ENCODE peak calls at places on chromosomes 6 and 20, in seven cellular contexts. Y is heart left ventricle; W is mammary epithelial cell; X is AG04450; A is HFFc6; R is cardiac fibroblast; O is CD8-positive, alpha-beta T cell. P is an unnamed sample.

GRCh38 chr20:24489631-24490260 is 20.3 kb downstream of the SYNDIG1 start:
- DNase-seq in Y (no peak), W (no peak), X (no peak), A (no peak), R (no peak), O (no peak), P (no peak)

GRCh38 chr6:43517503-43518357 is 841 bp downstream of the POLR1C start:
- DNase-seq in Y (no peak), W (no peak), X (no peak), A (peak), R (no peak), O (no peak), P (peak)

GRCh38 chr20:54844346-54844745 is 369.0 kb downstream of the DOK5 start:
- DNase-seq in Y (no peak), W (no peak), X (no peak), A (no peak), R (no peak), O (no peak), P (no peak)

GRCh38 chr20:62675156-62675871 is 33.0 kb downstream of the SLCO4A1 start:
- DNase-seq in Y (no peak), W (no peak), X (no peak), A (peak), R (no peak), O (no peak), P (no peak)

GRCh38 chr6:53410508-53411258 is 61.9 kb upstream of the ELOVL5 start:
- DNase-seq in Y (peak), W (peak), X (no peak), A (peak), R (peak), O (peak), P (peak)

GRCh38 chr6:89843070-89843469 is 13.4 kb downstream of the CASP8AP2 start:
- DNase-seq in Y (no peak), W (peak), X (no peak), A (peak), R (peak), O (no peak), P (peak)

GRCh38 chr6:109767961-109768360 is 76.9 kb downstream of the FIG4 start:
- DNase-seq in Y (no peak), W (no peak), X (no peak), A (peak), R (peak), O (no peak), P (no peak)

GRCh38 chr6:43965628-43966373 is 161.5 kb downstream of the MRPL14 start:
- DNase-seq in Y (no peak), W (no peak), X (no peak), A (no peak), R (no peak), O (no peak), P (no peak)

GRCh38 chr20:33729101-33729500 is 2.7 kb upstream of the ZNF341 start:
- DNase-seq in Y (no peak), W (no peak), X (no peak), A (no peak), R (no peak), O (no peak), P (no peak)

GRCh38 chr6:6736753-6737654 is 148.5 kb downstream of the LY86 start:
- DNase-seq in Y (peak), W (no peak), X (no peak), A (peak), R (peak), O (no peak), P (no peak)

GRCh38 chr6:135060076-135060475 is 5.5 kb upstream of the HBS1L start:
- DNase-seq in Y (no peak), W (no peak), X (no peak), A (no peak), R (no peak), O (no peak), P (no peak)
- TF ChIP-seq CTCF in Y (no peak), W (no peak), X (no peak), A (no peak), R (no peak), O (no peak), P (no peak)

GRCh38 chr6:18155864-18156396 is 708 bp downstream of the KDM1B start:
- DNase-seq in Y (peak), W (peak), X (no peak), A (peak), R (peak), O (peak), P (peak)
- TF ChIP-seq CTCF in Y (no peak), W (peak), X (peak), A (peak), R (peak), O (no peak), P (peak)

DNA sequence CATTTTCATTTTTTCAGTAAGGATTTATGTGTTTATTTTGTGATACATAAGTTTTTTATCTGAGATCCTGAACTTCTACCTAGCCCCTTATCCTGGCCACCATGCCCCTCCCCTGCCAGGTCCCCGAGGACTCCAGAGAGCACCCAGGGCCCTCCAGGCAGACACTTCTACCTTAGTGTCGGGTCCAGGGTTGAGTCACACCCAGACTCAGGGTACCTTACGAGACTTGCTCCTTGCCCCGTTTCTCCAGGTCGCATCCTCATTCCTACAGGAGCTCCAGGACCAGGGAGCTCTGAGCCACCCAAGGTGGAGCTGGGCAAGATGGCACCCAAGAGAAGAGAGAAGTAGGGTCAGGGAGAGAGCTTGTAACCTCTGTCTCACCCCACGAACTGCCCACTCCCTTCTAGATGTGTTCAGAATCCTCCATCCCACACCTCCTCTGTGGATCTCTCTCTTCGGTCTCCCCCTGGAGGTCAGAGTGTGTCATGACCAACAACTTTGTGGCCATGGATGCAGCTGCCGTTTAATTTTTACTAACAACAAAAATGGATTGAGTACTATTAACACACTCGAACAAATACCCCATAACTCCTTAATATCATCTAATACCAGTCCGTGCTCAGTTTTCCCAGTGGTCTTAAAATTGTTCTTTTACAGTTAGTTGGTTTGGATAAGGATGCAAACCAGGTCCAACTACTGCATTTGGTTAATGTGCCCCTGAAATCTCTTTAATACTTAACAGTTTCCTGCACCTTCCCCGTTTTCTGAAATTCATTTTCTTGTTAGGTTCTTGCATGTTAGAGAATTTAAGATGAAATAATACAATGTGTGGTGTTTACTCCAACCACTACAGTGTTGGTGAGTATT is 130.6 kb upstream of the INSM1 start:
- DNase-seq in Y (peak), W (peak), X (peak), A (peak), R (peak), O (no peak), P (peak)
- TF ChIP-seq CTCF in Y (peak), W (peak), X (peak), A (peak), R (peak), O (peak), P (peak)

DNA sequence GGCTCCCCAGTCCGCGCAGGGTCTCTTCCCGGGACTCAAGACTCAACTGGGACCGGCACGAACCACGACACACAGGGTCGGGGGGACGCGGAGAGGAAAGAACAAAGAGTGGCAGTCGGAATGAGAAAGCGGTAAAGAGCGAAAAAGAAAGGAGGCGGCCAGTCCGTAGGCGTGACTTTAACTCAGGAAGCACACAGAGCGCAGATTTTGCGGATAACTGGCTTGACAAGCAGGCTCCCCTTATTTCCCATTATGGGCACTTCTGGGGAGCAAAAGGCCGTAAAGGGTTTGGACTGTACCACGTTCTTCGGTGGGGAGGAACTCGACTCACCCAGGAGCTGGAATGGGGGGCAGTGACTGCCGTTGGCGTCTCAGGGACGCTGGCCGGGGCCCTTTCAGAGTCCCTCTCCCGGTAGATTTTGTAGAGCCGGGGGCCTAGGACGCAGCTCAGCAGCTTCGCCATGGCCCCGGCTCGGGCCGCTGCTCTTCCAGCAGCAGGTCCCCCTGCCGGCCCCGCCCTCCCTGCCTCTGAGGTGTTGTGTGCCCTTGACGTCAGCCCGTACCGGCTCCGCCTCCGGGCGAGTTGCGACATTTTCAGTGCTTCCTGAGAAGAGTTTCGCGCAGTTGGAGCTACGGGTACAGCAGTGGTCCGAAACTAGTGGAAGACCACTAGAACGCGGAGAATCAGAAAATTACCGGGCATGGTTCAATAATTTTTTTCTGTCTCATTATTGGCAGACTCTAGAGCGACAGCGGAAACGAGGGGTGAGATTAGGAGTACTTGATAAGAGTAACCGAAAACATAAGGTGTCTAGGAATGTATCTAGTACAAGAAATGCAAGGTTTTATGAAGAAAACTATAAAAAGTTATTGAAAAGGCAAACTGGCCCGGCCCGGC is at the start of gene ABHD16A:
- DNase-seq in Y (peak), W (peak), X (peak), A (peak), R (peak), O (peak), P (peak)
- TF ChIP-seq CTCF in Y (no peak), W (no peak), X (no peak), A (peak), R (no peak), O (no peak), P (no peak)

GRCh38 chr6:132898376-132898775 is 84.0 kb downstream of the RPS12 start:
- DNase-seq in Y (no peak), W (no peak), X (no peak), A (no peak), R (no peak), O (no peak), P (no peak)
- TF ChIP-seq CTCF in Y (no peak), W (no peak), X (no peak), A (no peak), R (no peak), O (no peak), P (no peak)

DNA sequence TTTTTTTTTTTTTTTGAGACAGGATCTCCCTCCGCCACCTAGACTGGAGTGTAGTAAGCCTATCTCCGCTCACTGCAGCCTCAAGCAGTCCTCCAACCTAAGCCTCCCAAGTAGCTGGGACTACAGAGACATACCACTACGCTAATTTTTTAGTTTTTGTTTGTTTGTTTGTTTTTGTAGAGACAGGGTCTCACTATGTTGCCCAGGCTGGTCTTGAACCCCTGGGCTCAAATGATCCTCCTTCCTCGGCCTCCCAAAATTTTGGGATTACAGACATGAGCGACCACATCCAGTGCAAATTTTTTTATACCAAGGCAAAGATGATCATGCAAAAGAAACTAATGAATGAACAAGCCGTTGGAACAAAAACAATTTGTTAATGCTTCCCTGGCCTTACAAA is 5.3 kb downstream of the FUCA2 start:
- DNase-seq in Y (no peak), W (no peak), X (no peak), A (no peak), R (no peak), O (no peak), P (no peak)
- TF ChIP-seq CTCF in Y (no peak), W (no peak), X (no peak), A (no peak), R (no peak), O (no peak), P (no peak)

GRCh38 chr6:31665501-31666336 is at the start of gene CSNK2B:
- DNase-seq in Y (peak), W (peak), X (peak), A (peak), R (peak), O (peak), P (peak)
- TF ChIP-seq CTCF in Y (no peak), W (no peak), X (no peak), A (peak), R (no peak), O (no peak), P (peak)

GRCh38 chr6:166512567-166512966 is 73.9 kb downstream of the RAMACL start:
- DNase-seq in Y (no peak), W (no peak), X (no peak), A (no peak), R (no peak), O (peak), P (no peak)

GRCh38 chr6:166511316-166511715 is 75.2 kb downstream of the RAMACL start:
- DNase-seq in Y (no peak), W (no peak), X (no peak), A (no peak), R (no peak), O (no peak), P (no peak)

GRCh38 chr6:166515072-166515810 is 71.2 kb downstream of the RAMACL start:
- DNase-seq in Y (no peak), W (peak), X (peak), A (peak), R (peak), O (no peak), P (peak)

GRCh38 chr6:166516256-166516655 is 70.2 kb downstream of the RAMACL start:
- DNase-seq in Y (no peak), W (no peak), X (no peak), A (no peak), R (peak), O (no peak), P (no peak)

GRCh38 chr6:166514196-166514595 is 72.3 kb downstream of the RAMACL start:
- DNase-seq in Y (no peak), W (no peak), X (no peak), A (no peak), R (no peak), O (no peak), P (no peak)
- TF ChIP-seq CTCF in Y (no peak), W (no peak), X (no peak), A (no peak), R (no peak), O (no peak), P (no peak)